ENCODE peak calls at places on chromosome 3, in ten cellular contexts. S is GM23338, E is dorsolateral prefrontal cortex, U is fibroblast of mammary gland, D is kidney epithelial cell, T is brain microvascular endothelial cell, P is cardiac muscle cell, G is adrenal gland, C is PC-9, F is psoas muscle. Y is an unnamed sample.

GRCh38 chr3:184068344-184068743 is 15.5 kb downstream of the HTR3C start:
- DNase-seq in C (no peak), S (no peak), U (no peak), D (no peak), G (no peak), P (no peak), E (no peak), T (no peak), F (no peak), Y (no peak)

GRCh38 chr3:141710888-141711616 is 27.0 kb upstream of the RNF7 start:
- DNase-seq in E (no peak), P (peak), S (no peak), D (no peak), F (no peak), U (peak), G (peak), C (no peak), T (peak), Y (no peak)

GRCh38 chr3:113129168-113129567 is 82.2 kb upstream of the BOC start:
- DNase-seq in T (no peak), F (no peak), P (no peak), U (peak), E (no peak), S (no peak), D (no peak), G (no peak), C (no peak), Y (no peak)

GRCh38 chr3:193046369-193046768 is 128.7 kb upstream of the MB21D2 start:
- DNase-seq in F (no peak), E (no peak), U (no peak), C (no peak), T (no peak), G (no peak), P (no peak), D (no peak), S (no peak), Y (peak)

GRCh38 chr3:82815417-82816058 is 1054.1 kb upstream of the GBE1 start:
- DNase-seq in C (no peak), G (no peak), P (no peak), S (no peak), E (no peak), U (no peak), D (no peak), T (no peak), F (no peak), Y (no peak)

GRCh38 chr3:5497497-5497896 is 310.0 kb downstream of the EDEM1 start:
- DNase-seq in D (no peak), F (no peak), C (no peak), G (no peak), T (no peak), S (no peak), U (no peak), P (no peak), E (no peak), Y (no peak)

GRCh38 chr3:129323651-129324294 is 45.1 kb downstream of the HMCES start:
- DNase-seq in T (no peak), E (no peak), D (no peak), F (peak), G (no peak), S (no peak), P (no peak), U (no peak), C (no peak), Y (no peak)

GRCh38 chr3:127035672-127036071 is 52.8 kb downstream of the PLXNA1 start:
- DNase-seq in G (peak), U (peak), P (peak), F (peak), D (peak), C (peak), T (peak), E (no peak), S (no peak), Y (no peak)

GRCh38 chr3:12342151-12342550 is 53.3 kb downstream of the PPARG start:
- DNase-seq in F (no peak), D (no peak), T (no peak), S (no peak), C (no peak), P (peak), G (no peak), U (peak), E (no peak), Y (no peak)

DNA sequence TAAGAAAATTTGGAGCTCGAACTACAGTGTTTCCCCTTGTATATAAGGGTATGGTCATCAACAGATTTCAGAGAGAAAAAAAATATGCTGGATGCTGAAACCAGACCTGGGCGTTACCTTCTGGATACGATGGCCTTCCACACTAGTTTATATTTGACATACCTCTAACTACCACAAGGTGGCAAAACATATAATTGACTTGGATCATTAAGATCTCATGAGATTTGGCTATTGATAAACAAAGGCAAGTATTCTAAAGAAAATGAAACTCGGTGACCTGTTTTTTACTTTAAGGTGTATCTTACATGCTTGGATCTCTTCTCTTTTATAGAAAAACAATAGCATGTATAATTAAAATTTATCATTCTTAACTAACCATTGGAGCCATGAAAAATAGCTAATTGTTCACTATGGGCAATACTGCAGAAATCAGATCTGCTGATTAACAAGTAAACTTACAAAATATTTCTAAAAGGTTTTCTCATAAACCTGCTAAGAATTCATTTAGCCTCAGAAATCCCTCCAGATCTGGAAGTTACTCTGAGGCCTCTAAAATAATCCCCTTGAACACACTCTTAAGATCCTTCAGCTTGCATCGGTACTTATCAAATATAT is 300.6 kb upstream of the KCNH8 start:
- DNase-seq in D (no peak), U (no peak), T (no peak), C (no peak), P (no peak), S (peak), G (no peak), E (no peak), F (no peak), Y (no peak)
- TF ChIP-seq CTCF in D (peak), U (peak), T (peak), C (peak), P (no peak), S (peak), G (no peak), E (peak), F (no peak), Y (peak)

GRCh38 chr3:159988617-159989251 is at the start of gene IL12A:
- DNase-seq in T (peak), G (peak), C (peak), U (peak), D (peak), E (peak), P (peak), S (peak), F (peak), Y (no peak)

GRCh38 chr3:159991591-159991990 is 3.0 kb downstream of the IL12A start:
- DNase-seq in U (no peak), C (no peak), T (no peak), G (no peak), E (no peak), S (no peak), P (no peak), F (no peak), D (no peak), Y (no peak)

GRCh38 chr3:159989973-159990846 is 1.6 kb downstream of the IL12A start:
- DNase-seq in U (peak), C (no peak), D (no peak), P (no peak), F (no peak), G (no peak), S (peak), E (no peak), T (no peak), Y (no peak)

GRCh38 chr3:159982442-159982841 is 6.2 kb upstream of the IL12A start:
- DNase-seq in C (no peak), D (no peak), U (no peak), G (no peak), F (no peak), P (no peak), E (no peak), S (peak), T (no peak), Y (no peak)

DNA sequence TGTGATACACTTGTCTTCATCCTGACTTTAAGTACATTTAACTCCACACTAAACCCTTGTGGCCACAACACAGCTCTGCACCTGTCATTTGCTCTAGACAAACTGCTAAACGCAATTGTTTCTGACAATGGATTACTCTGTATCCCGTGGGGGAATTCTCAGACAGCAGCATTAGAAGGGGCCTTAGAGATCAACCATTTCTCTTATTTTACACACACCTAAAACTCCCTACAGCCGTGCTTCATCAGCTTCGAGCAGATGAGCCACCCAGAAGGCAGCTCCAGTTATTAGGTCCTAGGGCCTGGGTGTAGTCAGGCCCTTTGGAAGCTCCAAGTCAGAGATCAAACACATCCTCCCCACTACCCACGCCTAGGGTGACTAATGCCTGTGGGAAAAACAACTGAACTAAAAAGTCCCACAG is 1.3 kb upstream of the IL12A start:
- DNase-seq in G (no peak), D (peak), T (peak), C (no peak), E (no peak), U (peak), F (no peak), S (peak), P (peak), Y (no peak)
- TF ChIP-seq CTCF in G (no peak), D (peak), T (peak), C (peak), E (no peak), U (peak), F (no peak), S (peak), P (peak), Y (no peak)

GRCh38 chr3:56914646-56915045 is 112.9 kb upstream of the ARHGEF3 start:
- DNase-seq in G (no peak), T (no peak), F (no peak), S (no peak), E (no peak), C (no peak), D (no peak), U (no peak), P (no peak), Y (no peak)

GRCh38 chr3:56904526-56905245 is 102.9 kb upstream of the ARHGEF3 start:
- DNase-seq in S (no peak), U (peak), F (no peak), C (no peak), D (no peak), T (no peak), G (no peak), E (no peak), P (no peak), Y (no peak)

GRCh38 chr3:56911363-56911762 is 109.6 kb upstream of the ARHGEF3 start:
- DNase-seq in E (no peak), D (no peak), G (no peak), P (no peak), T (no peak), C (no peak), U (no peak), S (no peak), F (no peak), Y (no peak)

GRCh38 chr3:56908004-56908403 is 106.3 kb upstream of the ARHGEF3 start:
- DNase-seq in U (no peak), T (no peak), P (no peak), F (no peak), S (no peak), D (no peak), G (no peak), E (no peak), C (no peak), Y (no peak)

DNA sequence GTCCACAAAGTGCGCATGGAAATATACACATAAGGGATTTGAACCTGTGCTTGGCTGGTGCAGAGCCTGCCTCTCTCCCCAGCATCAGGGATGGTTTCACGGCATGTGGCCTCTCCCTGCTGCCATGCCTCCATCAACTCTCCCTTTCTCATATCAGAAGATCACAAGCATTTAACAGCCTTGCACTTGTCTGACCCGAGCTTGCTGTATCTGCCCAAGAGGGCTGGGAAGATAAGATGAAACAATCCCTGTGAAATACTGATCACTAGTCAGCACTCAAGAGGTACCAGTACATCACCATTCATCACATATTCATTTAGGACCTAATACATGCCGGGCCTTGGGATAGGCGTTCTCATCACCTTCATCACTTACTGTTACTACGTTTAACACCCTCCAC is 107.6 kb upstream of the ARHGEF3 start:
- DNase-seq in G (no peak), S (no peak), U (no peak), F (no peak), T (no peak), E (no peak), C (no peak), D (no peak), P (no peak), Y (no peak)
- TF ChIP-seq CTCF in G (no peak), S (no peak), U (no peak), F (no peak), T (no peak), E (no peak), C (no peak), D (no peak), P (no peak), Y (no peak)

GRCh38 chr3:124768812-124769211 is 38.6 kb downstream of the UMPS start:
- DNase-seq in G (no peak), C (no peak), F (peak), E (no peak), P (no peak), S (peak), D (no peak), U (no peak), T (no peak), Y (no peak)
- TF ChIP-seq CTCF in G (no peak), C (no peak), F (peak), E (peak), P (peak), S (peak), D (peak), U (peak), T (peak), Y (peak)

GRCh38 chr3:36319683-36320082 is 60.6 kb upstream of the STAC start:
- DNase-seq in U (no peak), E (no peak), S (peak), G (no peak), F (no peak), P (no peak), D (no peak), T (no peak), C (no peak), Y (no peak)
- TF ChIP-seq CTCF in U (no peak), E (no peak), S (no peak), G (no peak), F (no peak), P (no peak), D (no peak), T (no peak), C (no peak), Y (no peak)

GRCh38 chr3:11221818-11222217 is 50.4 kb upstream of the ATG7 start:
- DNase-seq in D (no peak), G (no peak), C (no peak), T (no peak), F (no peak), U (no peak), E (no peak), S (no peak), P (no peak), Y (no peak)
- TF ChIP-seq CTCF in D (no peak), G (no peak), C (no peak), T (peak), F (peak), U (peak), E (no peak), S (no peak), P (no peak), Y (no peak)

GRCh38 chr3:177551431-177551836 is 354.2 kb upstream of the TBL1XR1 start:
- DNase-seq in D (no peak), U (no peak), C (no peak), E (no peak), F (no peak), T (no peak), S (no peak), P (no peak), G (no peak), Y (no peak)
- TF ChIP-seq CTCF in D (no peak), U (no peak), C (no peak), E (no peak), F (no peak), T (no peak), S (peak), P (no peak), G (no peak), Y (no peak)

Y was measured in D721Med.